ENCODE peak calls at places on chromosomes 6 and 20, in seven cellular contexts. P is fibroblast of lung, L is mesenchymal stem cell, S is mammary epithelial cell, B is cardiac muscle cell, N is astrocyte of the spinal cord, K is epithelial cell of esophagus. U is an unnamed sample.

GRCh38 chr6:131250121-131250520 is 114.9 kb downstream of the AKAP7 start:
- DNase-seq in P (peak), L (peak), S (peak), B (peak), N (peak), K (peak), U (peak)

GRCh38 chr6:84362180-84362821 is 134.9 kb upstream of the CEP162 start:
- DNase-seq in P (no peak), L (no peak), S (no peak), B (no peak), N (no peak), K (no peak), U (no peak)

GRCh38 chr20:44064501-44065400 is 122.2 kb downstream of the JPH2 start:
- DNase-seq in P (no peak), L (no peak), S (no peak), B (no peak), N (no peak), K (no peak), U (no peak)

GRCh38 chr6:132504757-132505156 is 8.2 kb downstream of the STX7 start:
- DNase-seq in P (no peak), L (peak), S (no peak), B (no peak), N (no peak), K (no peak), U (no peak)

GRCh38 chr20:32528291-32528891 is 56.7 kb downstream of the NOL4L start:
- DNase-seq in P (no peak), L (no peak), S (no peak), B (peak), N (no peak), K (no peak), U (no peak)

GRCh38 chr6:70254784-70255183 is 48.1 kb downstream of the COL9A1 start:
- DNase-seq in P (no peak), L (no peak), S (no peak), B (no peak), N (no peak), K (no peak), U (no peak)

GRCh38 chr20:49635171-49635570 is 67.2 kb upstream of the PTGIS start:
- DNase-seq in P (peak), L (peak), S (no peak), B (peak), N (no peak), K (no peak), U (no peak)

GRCh38 chr20:7627734-7628663 is 312.3 kb downstream of the HAO1 start:
- DNase-seq in P (peak), L (no peak), S (peak), B (no peak), N (peak), K (peak), U (peak)

GRCh38 chr6:38146021-38146657 is 326.6 kb downstream of the ZFAND3 start:
- DNase-seq in P (no peak), L (no peak), S (peak), B (no peak), N (no peak), K (peak), U (no peak)

GRCh38 chr6:127100510-127101140 is 17.8 kb upstream of the RSPO3 start:
- DNase-seq in P (peak), L (peak), S (no peak), B (no peak), N (peak), K (peak), U (peak)

GRCh38 chr6:169253745-169254238 is at the start of gene THBS2:
- DNase-seq in P (peak), L (peak), S (no peak), B (peak), N (peak), K (peak), U (peak)

GRCh38 chr6:56814308-56814707 is 140.6 kb upstream of the BEND6 start:
- DNase-seq in P (no peak), L (no peak), S (no peak), B (no peak), N (no peak), K (no peak), U (no peak)

GRCh38 chr6:21751608-21752007 is 158.1 kb downstream of the SOX4 start:
- DNase-seq in P (no peak), L (no peak), S (no peak), B (no peak), N (no peak), K (no peak), U (no peak)

GRCh38 chr6:118377711-118378414 is 170.2 kb upstream of the PLN start:
- DNase-seq in P (no peak), L (no peak), S (no peak), B (no peak), N (no peak), K (no peak), U (no peak)

GRCh38 chr6:128601060-128601459 is 80.7 kb upstream of the PTPRK start:
- DNase-seq in P (peak), L (peak), S (no peak), B (no peak), N (peak), K (peak), U (peak)

GRCh38 chr6:84137989-84138575 is 89.4 kb downstream of the CEP162 start:
- DNase-seq in P (no peak), L (no peak), S (peak), B (no peak), N (peak), K (peak), U (no peak)

GRCh38 chr6:106892186-106892585 is 82.3 kb downstream of the CD24 start:
- DNase-seq in P (no peak), L (no peak), S (no peak), B (no peak), N (no peak), K (no peak), U (no peak)

GRCh38 chr20:59584278-59584925 is 19.9 kb upstream of the PHACTR3 start:
- DNase-seq in P (no peak), L (no peak), S (no peak), B (no peak), N (no peak), K (no peak), U (no peak)

GRCh38 chr6:126268087-126268486 is 71.8 kb upstream of the CENPW start:
- DNase-seq in P (no peak), L (no peak), S (peak), B (peak), N (no peak), K (no peak), U (peak)

GRCh38 chr6:154766993-154767392 is 33.8 kb downstream of the SCAF8 start:
- DNase-seq in P (no peak), L (no peak), S (no peak), B (no peak), N (peak), K (no peak), U (peak)

GRCh38 chr6:63923139-63923739 is 287.6 kb downstream of the PHF3 start:
- DNase-seq in P (peak), L (peak), S (peak), B (peak), N (peak), K (peak), U (peak)

GRCh38 chr20:57048027-57048869 is 218.2 kb downstream of the BMP7 start:
- DNase-seq in P (peak), L (peak), S (peak), B (peak), N (peak), K (peak), U (no peak)

GRCh38 chr6:8219352-8219943 is 117.1 kb upstream of the EEF1E1 start:
- DNase-seq in P (peak), L (peak), S (peak), B (peak), N (peak), K (peak), U (peak)

GRCh38 chr6:30703821-30704220 is 13.0 kb upstream of the NRM start:
- DNase-seq in P (no peak), L (no peak), S (no peak), B (no peak), N (no peak), K (no peak), U (no peak)

GRCh38 chr20:2740702-2741101 is 48.1 kb downstream of the EBF4 start:
- DNase-seq in P (no peak), L (no peak), S (no peak), B (no peak), N (no peak), K (no peak), U (no peak)

GRCh38 chr6:107179004-107179403 is 63.7 kb upstream of the BEND3 start:
- DNase-seq in P (peak), L (peak), S (no peak), B (no peak), N (no peak), K (peak), U (peak)

GRCh38 chr6:149082320-149082719 is 235.2 kb upstream of the TAB2 start:
- DNase-seq in P (peak), L (peak), S (peak), B (peak), N (peak), K (peak), U (peak)

GRCh38 chr20:62507991-62508640 is 32.3 kb upstream of the GATA5 start:
- DNase-seq in P (no peak), L (no peak), S (no peak), B (no peak), N (no peak), K (no peak), U (no peak)

GRCh38 chr6:36301781-36302180 is 31.9 kb downstream of the PNPLA1 start:
- DNase-seq in P (no peak), L (no peak), S (no peak), B (no peak), N (no peak), K (no peak), U (peak)

GRCh38 chr20:36919715-36920333 is 31.7 kb downstream of the SAMHD1 start:
- DNase-seq in P (peak), L (peak), S (peak), B (peak), N (peak), K (peak), U (peak)

GRCh38 chr6:21200056-21200870 is 393.3 kb upstream of the SOX4 start:
- DNase-seq in P (no peak), L (peak), S (no peak), B (peak), N (no peak), K (peak), U (peak)

GRCh38 chr20:41011551-41012067 is 17.0 kb upstream of the TOP1 start:
- DNase-seq in P (no peak), L (no peak), S (no peak), B (no peak), N (no peak), K (no peak), U (no peak)
- H3K4me3 ChIP-seq in P (no peak), L (no peak), S (no peak), B (no peak), N (no peak), K (no peak), U (no peak)

GRCh38 chr20:39039261-39039660 is 77.1 kb downstream of the DHX35 start:
- DNase-seq in P (no peak), L (no peak), S (no peak), B (no peak), N (no peak), K (peak), U (no peak)

GRCh38 chr20:39040116-39040515 is 78.0 kb downstream of the DHX35 start:
- DNase-seq in P (no peak), L (no peak), S (no peak), B (no peak), N (no peak), K (no peak), U (no peak)

GRCh38 chr20:39036851-39037250 is 74.7 kb downstream of the DHX35 start:
- DNase-seq in P (peak), L (peak), S (no peak), B (no peak), N (no peak), K (no peak), U (no peak)

GRCh38 chr20:39038047-39038446 is 75.9 kb downstream of the DHX35 start:
- DNase-seq in P (no peak), L (no peak), S (no peak), B (no peak), N (no peak), K (no peak), U (no peak)

DNA sequence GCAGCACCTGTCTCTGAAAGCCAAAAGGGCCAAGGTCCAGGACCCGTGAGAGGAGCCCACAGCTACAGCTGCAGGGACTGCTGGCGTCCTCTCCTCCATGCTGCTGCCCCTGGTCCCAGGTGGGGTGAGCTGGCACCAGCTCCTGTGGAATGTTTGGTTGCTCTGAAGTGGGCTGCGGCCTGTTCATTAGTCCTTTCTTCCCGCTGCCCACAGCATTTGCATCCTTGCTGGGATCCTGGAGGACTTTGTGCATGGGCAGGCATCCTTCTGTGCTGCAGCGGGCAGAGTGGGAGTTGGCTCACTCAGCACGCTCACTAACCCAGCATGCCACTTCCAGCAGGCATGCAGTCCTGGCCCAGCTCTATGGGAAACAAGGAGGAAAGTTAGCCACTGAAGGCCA is 76.4 kb downstream of the DHX35 start:
- DNase-seq in P (no peak), L (no peak), S (no peak), B (no peak), N (no peak), K (no peak), U (no peak)
- H3K4me3 ChIP-seq in P (no peak), L (no peak), S (no peak), B (no peak), N (no peak), K (no peak), U (no peak)

DNA sequence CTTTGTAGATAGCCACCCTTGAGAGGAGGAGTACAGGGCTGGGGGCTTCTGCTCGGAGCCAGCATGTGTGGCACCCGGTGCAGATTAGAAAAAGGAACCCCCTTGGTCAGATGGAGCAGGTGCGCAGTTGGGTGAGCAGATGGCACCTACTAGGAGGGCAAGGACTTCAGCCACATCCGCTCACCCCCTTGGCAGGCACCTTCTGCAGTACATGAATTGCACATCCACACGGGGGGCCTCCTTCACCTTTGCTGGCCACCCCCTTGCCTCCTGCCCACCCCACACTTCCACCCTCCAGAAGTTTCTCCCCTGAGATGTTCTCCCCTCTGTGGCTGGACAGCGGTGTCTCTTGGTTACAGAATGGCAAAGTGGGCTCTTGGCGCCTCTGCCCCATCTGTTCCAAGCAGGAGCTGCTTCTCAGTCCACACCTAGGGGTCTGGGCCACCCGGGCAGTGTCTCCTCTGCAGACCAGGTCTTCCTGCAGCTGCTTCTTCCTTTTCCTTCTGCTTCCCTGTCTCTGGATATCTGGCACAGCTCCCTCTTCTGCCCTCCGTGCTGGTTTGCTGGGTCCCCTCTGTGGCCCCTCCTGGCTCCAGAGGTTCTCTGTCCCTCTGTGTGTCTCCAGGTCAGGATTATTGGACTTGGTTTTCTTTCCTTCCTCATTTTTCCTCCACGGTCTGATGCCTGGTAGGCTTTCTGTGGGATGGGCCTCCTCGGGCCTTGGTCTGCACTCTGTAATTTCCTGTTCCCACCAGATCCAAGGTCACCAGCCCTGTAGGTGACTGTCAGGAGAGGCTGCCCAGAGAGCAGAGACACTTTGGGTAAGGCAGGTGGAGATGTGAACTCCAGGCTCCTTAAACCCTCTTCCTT is 4.1 kb downstream of the MDFI start:
- DNase-seq in P (no peak), L (no peak), S (no peak), B (no peak), N (no peak), K (no peak), U (no peak)
- H3K4me3 ChIP-seq in P (no peak), L (no peak), S (no peak), B (no peak), N (no peak), K (no peak), U (no peak)

GRCh38 chr6:31831350-31832215 is 4.0 kb downstream of the HSPA1B start:
- DNase-seq in P (no peak), L (peak), S (peak), B (no peak), N (no peak), K (peak), U (peak)

GRCh38 chr6:31826793-31827285 is 699 bp upstream of the HSPA1B start:
- DNase-seq in P (no peak), L (no peak), S (no peak), B (peak), N (no peak), K (peak), U (peak)

GRCh38 chr6:31825553-31825952 is 2.0 kb upstream of the HSPA1B start:
- DNase-seq in P (no peak), L (peak), S (no peak), B (no peak), N (no peak), K (no peak), U (no peak)

GRCh38 chr6:31827286-31828079 is at the start of gene HSPA1B:
- DNase-seq in P (peak), L (peak), S (peak), B (peak), N (peak), K (peak), U (peak)

GRCh38 chr6:31829633-31830492 is 2.3 kb downstream of the HSPA1B start:
- DNase-seq in P (peak), L (peak), S (peak), B (peak), N (peak), K (peak), U (peak)
- H3K4me3 ChIP-seq in P (peak), L (peak), S (peak), B (peak), N (peak), K (peak), U (peak)

GRCh38 chr6:32190946-32191677 is 1.1 kb upstream of the PBX2 start:
- DNase-seq in P (no peak), L (no peak), S (no peak), B (no peak), N (no peak), K (no peak), U (no peak)

GRCh38 chr6:32190054-32190945 is at the start of gene PBX2:
- DNase-seq in P (peak), L (peak), S (peak), B (peak), N (peak), K (peak), U (peak)

GRCh38 chr6:32194388-32194787 is 1.9 kb upstream of the GPSM3 start:
- DNase-seq in P (no peak), L (no peak), S (no peak), B (no peak), N (no peak), K (no peak), U (no peak)

GRCh38 chr6:32191696-32192607 is 491 bp downstream of the GPSM3 start:
- DNase-seq in P (no peak), L (no peak), S (no peak), B (no peak), N (no peak), K (no peak), U (no peak)

DNA sequence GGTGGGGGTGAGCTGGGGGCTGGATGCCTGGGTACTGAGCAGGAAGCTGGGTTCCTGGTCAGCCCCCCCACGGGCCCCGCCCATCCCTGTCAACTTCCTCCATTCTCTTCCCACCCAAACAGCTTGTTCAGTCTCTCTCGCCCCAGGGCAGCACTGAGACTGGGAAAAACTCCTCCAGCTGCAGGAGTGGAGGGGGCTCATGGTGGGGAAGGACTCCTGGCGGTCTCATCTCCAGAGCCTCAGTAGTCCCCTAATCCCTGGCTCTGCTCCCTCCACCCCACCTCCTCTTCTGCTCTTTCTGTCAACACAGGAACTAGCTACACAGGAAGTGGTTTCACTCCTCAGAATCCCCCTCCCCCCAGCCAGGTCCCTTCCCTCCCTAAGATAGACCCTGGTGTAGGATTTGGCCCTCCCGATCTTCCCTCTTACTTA is at the start of gene GPSM3:
- DNase-seq in P (peak), L (peak), S (no peak), B (no peak), N (no peak), K (peak), U (no peak)
- H3K4me3 ChIP-seq in P (no peak), L (no peak), S (no peak), B (no peak), N (no peak), K (no peak), U (no peak)